ENCODE peak calls at places on chromosomes 1 and 21, in nine cellular contexts. A is HepG2; U is fibroblast of lung; Y is heart left ventricle; E is hepatocyte; L is CD8-positive, alpha-beta memory T cell; O is upper lobe of right lung; T is CD4-positive, CD25-positive, alpha-beta regulatory T cell; J is effector memory CD4-positive, alpha-beta T cell. B is an unnamed sample. For H3K9me3, the result is how much of the 10 kb centered on the place peaks cover.

GRCh38 chr21:45253180-45253579 is 34.5 kb downstream of the POFUT2 start:
- DNase-seq in J (no peak), T (no peak), L (no peak), U (no peak), E (no peak), O (no peak), Y (no peak), A (no peak), B (no peak)

GRCh38 chr1:113811353-113811887 is 856 bp downstream of the RSBN1 start:
- DNase-seq in E (peak), Y (peak), U (peak), O (no peak), J (no peak), T (peak), L (peak), A (peak), B (peak)

GRCh38 chr1:109243860-109244552 is 5.3 kb upstream of the CELSR2 start:
- DNase-seq in J (no peak), T (no peak), A (no peak), Y (no peak), O (peak), U (no peak), E (no peak), L (no peak), B (no peak)

GRCh38 chr1:200336111-200336845 is 73.6 kb downstream of the ZNF281 start:
- DNase-seq in T (no peak), O (no peak), J (no peak), A (peak), Y (no peak), E (no peak), U (no peak), L (no peak), B (no peak)

GRCh38 chr1:75724472-75725022 is at the start of gene ACADM:
- DNase-seq in O (peak), E (peak), A (peak), Y (peak), U (peak), L (peak), T (peak), J (peak), B (peak)

GRCh38 chr1:169196566-169196965 is 90.1 kb downstream of the ATP1B1 start:
- DNase-seq in A (no peak), T (no peak), L (no peak), U (no peak), Y (no peak), O (no peak), E (no peak), J (no peak), B (no peak)

GRCh38 chr1:59477867-59478266 is 181.0 kb downstream of the FGGY start:
- DNase-seq in L (no peak), T (no peak), O (no peak), U (no peak), E (no peak), A (no peak), J (no peak), Y (no peak), B (no peak)

GRCh38 chr1:12276225-12276624 is 46.4 kb downstream of the VPS13D start:
- DNase-seq in L (no peak), Y (peak), E (peak), O (no peak), U (peak), J (peak), A (peak), T (peak), B (no peak)

GRCh38 chr1:175332515-175332914 is 139.9 kb upstream of the KIAA0040 start:
- DNase-seq in O (no peak), Y (no peak), J (no peak), E (no peak), U (no peak), A (no peak), L (no peak), T (no peak), B (no peak)

GRCh38 chr1:228146761-228147693 is 2.7 kb upstream of the GJC2 start:
- DNase-seq in J (no peak), T (no peak), A (no peak), U (no peak), O (no peak), E (no peak), Y (no peak), L (no peak), B (no peak)

GRCh38 chr1:150559627-150560010 is 10.4 kb downstream of the ADAMTSL4 start:
- DNase-seq in T (no peak), J (no peak), E (no peak), O (no peak), L (no peak), Y (no peak), U (no peak), A (no peak), B (no peak)

GRCh38 chr1:1752190-1752589 is 26.1 kb downstream of the NADK start:
- DNase-seq in Y (no peak), E (no peak), T (no peak), L (no peak), A (no peak), U (no peak), J (no peak), O (no peak), B (no peak)

GRCh38 chr1:18764362-18764761 is 95.1 kb downstream of the TAS1R2 start:
- DNase-seq in A (no peak), T (no peak), U (no peak), O (no peak), L (no peak), E (no peak), Y (no peak), J (no peak), B (no peak)

GRCh38 chr1:63343922-63344321 is 21.6 kb downstream of the FOXD3 start:
- DNase-seq in T (no peak), J (no peak), E (no peak), U (no peak), O (no peak), L (no peak), A (no peak), Y (no peak), B (no peak)

GRCh38 chr1:18486195-18486594 is 5.5 kb downstream of the KLHDC7A start:
- DNase-seq in A (peak), Y (no peak), O (no peak), E (no peak), U (no peak), T (no peak), J (no peak), L (no peak), B (no peak)

GRCh38 chr1:162987866-162988265 is 81.3 kb upstream of the RGS4 start:
- DNase-seq in U (no peak), T (no peak), O (no peak), Y (no peak), E (no peak), A (no peak), L (no peak), J (no peak), B (no peak)

GRCh38 chr1:244347942-244348341 is 103.8 kb downstream of the ADSS2 start:
- DNase-seq in T (no peak), E (peak), Y (no peak), A (no peak), O (no peak), U (no peak), L (no peak), J (no peak), B (no peak)

GRCh38 chr1:206757524-206758266 is 12.9 kb upstream of the IL19 start:
- DNase-seq in A (no peak), E (no peak), O (no peak), T (peak), J (no peak), L (no peak), Y (no peak), U (no peak), B (peak)

GRCh38 chr1:175510914-175511313 is 232.5 kb downstream of the TNR start:
- DNase-seq in T (no peak), E (no peak), U (no peak), J (no peak), L (no peak), A (no peak), O (no peak), Y (no peak), B (no peak)

GRCh38 chr21:37757631-37758376 is 158.5 kb downstream of the KCNJ6 start:
- DNase-seq in Y (no peak), J (no peak), L (no peak), E (no peak), A (no peak), O (no peak), U (no peak), T (no peak), B (no peak)

GRCh38 chr1:5865774-5866173 is 126.5 kb downstream of the NPHP4 start:
- DNase-seq in U (no peak), Y (no peak), J (no peak), T (no peak), E (no peak), L (no peak), O (no peak), A (no peak), B (no peak)

GRCh38 chr1:222815367-222815765 is 527 bp downstream of the DISP1 start:
- DNase-seq in O (no peak), L (peak), Y (no peak), T (no peak), A (no peak), E (peak), J (peak), U (no peak), B (no peak)

GRCh38 chr21:45591619-45592207 is 49.5 kb upstream of the SLC19A1 start:
- DNase-seq in L (peak), Y (no peak), O (peak), U (no peak), E (no peak), A (no peak), T (no peak), J (no peak), B (no peak)

GRCh38 chr1:29503441-29503840 is 267.1 kb downstream of the PTPRU start:
- DNase-seq in L (peak), U (no peak), Y (no peak), A (no peak), T (no peak), E (no peak), O (no peak), J (no peak), B (no peak)

GRCh38 chr1:41240806-41241747 is 1.0 kb downstream of the SCMH1 start:
- DNase-seq in U (peak), L (peak), E (peak), Y (peak), A (peak), O (peak), J (peak), T (peak), B (peak)

GRCh38 chr21:34530264-34530663 is 18.3 kb upstream of the KCNE1 start:
- DNase-seq in L (no peak), J (no peak), O (no peak), T (no peak), U (peak), A (no peak), E (no peak), Y (no peak), B (no peak)

GRCh38 chr1:55882931-55883330 is 667.8 kb upstream of the USP24 start:
- DNase-seq in J (no peak), T (no peak), U (peak), L (no peak), O (no peak), A (no peak), E (no peak), Y (no peak), B (no peak)

GRCh38 chr1:79982218-79982617 is 975.7 kb upstream of the ADGRL4 start:
- DNase-seq in A (no peak), O (peak), E (peak), Y (peak), L (no peak), T (no peak), U (peak), J (no peak), B (no peak)

GRCh38 chr1:10899490-10900264 is 103.2 kb upstream of the CASZ1 start:
- DNase-seq in O (no peak), J (no peak), E (peak), T (no peak), A (no peak), U (no peak), L (no peak), Y (no peak), B (no peak)

DNA sequence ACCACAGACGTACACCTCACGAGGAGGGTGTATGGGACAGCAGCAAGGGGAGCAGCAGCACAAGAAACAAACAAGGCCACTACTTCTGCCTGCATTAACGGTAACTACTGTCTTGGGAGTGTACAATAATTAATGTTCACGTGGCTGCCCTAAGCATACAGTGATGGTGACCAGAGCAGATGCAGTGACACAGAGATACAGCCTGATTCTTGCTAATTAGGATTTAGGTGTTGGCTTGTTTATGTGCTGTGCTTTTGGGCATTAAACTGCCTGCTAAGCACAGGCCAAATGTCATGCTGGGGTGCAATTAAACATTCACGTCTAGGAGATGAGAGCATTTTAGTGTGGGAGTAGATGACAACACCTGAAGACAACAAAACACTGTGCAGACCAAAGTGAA is 7.2 kb downstream of the ZNF669 start:
- DNase-seq in L (no peak), O (no peak), T (no peak), U (no peak), J (no peak), Y (no peak), A (no peak), E (no peak), B (no peak)
- H3K9me3 ChIP-seq in L (under half), O (under half), T (half or more), U (under half), J (under half), Y (under half), A (under half), E (under half), B (under half)

DNA sequence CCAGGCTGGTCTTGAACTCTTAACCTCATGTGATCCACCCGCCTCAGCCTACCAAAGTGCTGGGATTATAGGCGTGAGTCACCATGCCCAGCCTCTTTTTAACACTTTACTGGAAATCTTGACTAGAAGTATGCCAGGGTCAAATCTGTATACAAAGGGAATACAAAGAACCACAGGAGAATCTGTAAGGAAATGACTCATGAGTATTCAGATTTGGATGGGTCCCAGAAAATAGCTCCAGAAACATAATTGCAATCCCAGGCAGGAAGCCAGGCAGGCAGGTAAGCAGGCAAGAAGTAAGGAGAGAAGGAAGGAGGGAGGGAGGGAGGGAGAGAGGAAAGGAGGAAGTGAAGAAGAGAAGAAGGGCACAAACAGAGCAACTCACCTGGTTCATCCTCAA is 22.8 kb upstream of the TIAM1 start:
- DNase-seq in O (no peak), E (no peak), U (peak), J (no peak), L (no peak), A (no peak), Y (no peak), T (no peak), B (no peak)
- H3K27ac ChIP-seq in O (no peak), E (no peak), U (no peak), J (no peak), L (no peak), A (no peak), Y (no peak), T (no peak), B (no peak)

DNA sequence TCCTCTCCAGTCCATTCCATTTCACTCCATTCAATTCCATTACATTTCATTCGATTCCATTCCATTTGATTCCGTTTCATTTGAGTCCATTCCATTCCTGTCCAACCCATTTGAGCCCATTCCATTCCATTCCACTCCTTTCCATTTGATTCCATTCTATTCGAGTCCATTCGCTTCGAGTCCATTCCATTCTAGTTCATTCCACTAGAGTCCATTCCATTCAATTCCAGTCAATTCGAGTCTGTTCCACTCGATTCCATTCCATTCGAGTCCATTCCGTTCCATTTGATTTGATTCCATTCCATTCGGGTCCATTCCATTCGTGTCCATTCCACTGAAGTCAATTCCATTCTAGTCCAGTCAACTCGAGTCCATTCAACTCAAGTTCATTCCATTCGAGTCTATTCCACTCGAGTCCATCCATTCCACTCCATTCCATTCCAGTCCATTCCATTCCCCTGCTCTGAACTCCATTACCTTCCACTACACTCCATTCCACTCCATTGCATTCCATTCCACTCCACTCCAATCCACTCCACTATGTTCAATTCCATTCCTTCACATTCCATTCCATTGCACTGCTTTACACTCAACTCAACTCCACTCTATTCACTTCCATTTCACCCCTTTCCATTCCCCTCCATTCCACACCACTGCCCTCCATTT is 2569.4 kb upstream of the TPTE start:
- DNase-seq in Y (no peak), L (no peak), T (no peak), A (no peak), J (no peak), E (no peak), U (no peak), O (no peak), B (no peak)
- H3K9me3 ChIP-seq in Y (under half), L (half or more), T (half or more), A (under half), J (half or more), E (half or more), U (under half), O (half or more), B (half or more)

GRCh38 chr1:171769754-171770153 is 11.7 kb upstream of the METTL13 start:
- DNase-seq in Y (no peak), E (no peak), L (no peak), O (no peak), J (no peak), T (no peak), A (no peak), U (no peak), B (no peak)

GRCh38 chr1:171758011-171758410 is 16.1 kb upstream of the VAMP4 start:
- DNase-seq in T (no peak), Y (no peak), U (no peak), A (no peak), L (no peak), O (no peak), J (no peak), E (no peak), B (no peak)

GRCh38 chr1:171762143-171762563 is 19.3 kb upstream of the METTL13 start:
- DNase-seq in A (no peak), Y (no peak), E (no peak), J (no peak), T (no peak), L (no peak), U (no peak), O (no peak), B (no peak)

GRCh38 chr1:171769171-171769570 is 12.3 kb upstream of the METTL13 start:
- DNase-seq in L (no peak), A (no peak), J (no peak), T (no peak), U (no peak), E (no peak), Y (no peak), O (no peak), B (no peak)

DNA sequence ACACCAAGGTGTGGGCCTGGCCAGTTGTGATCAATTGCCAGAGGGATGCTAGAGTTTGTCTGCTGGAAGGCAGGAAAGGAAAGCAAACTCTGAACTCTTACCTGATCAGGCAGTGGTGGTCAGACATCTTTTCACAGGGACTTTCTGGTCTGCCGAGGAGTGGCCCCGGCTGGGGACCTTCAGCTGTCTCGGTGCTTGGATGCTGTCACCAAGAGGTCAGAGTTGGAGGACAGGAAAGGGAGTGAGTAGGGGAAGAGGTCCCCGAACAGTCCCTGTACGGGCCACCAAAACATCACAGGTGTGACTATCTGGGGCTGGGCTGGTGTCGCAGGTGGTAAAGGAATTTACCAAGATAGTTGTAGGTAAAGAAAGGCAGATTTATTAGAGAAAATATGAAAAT is 17.7 kb upstream of the METTL13 start:
- DNase-seq in O (no peak), E (no peak), J (no peak), A (no peak), T (no peak), L (no peak), Y (no peak), U (no peak), B (no peak)
- H3K27ac ChIP-seq in O (no peak), E (no peak), J (no peak), A (no peak), T (no peak), L (no peak), Y (no peak), U (no peak), B (no peak)

DNA sequence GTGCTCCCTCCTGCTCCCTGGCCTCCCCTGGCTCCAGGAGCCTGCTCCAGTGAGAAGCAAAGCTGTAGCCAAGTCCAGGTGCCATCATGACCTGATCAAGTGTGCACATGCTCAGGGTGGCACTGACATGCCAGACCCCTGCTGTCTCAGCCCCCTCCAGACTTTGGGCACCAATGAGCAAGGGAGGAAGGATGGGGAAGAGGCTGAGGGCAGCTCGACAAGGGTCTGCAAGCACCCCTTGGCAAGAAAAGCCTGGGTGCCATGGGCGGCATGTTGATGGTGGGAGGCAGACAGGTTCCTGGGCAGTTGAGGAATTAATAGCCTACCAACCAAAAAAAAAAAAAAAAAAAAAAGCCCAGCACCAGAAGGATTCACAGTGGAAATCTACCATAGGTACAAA is 942.6 kb upstream of the PRMT6 start:
- DNase-seq in O (no peak), L (no peak), A (no peak), Y (no peak), J (no peak), U (no peak), T (no peak), E (no peak), B (no peak)
- H3K9me3 ChIP-seq in O (under half), L (under half), A (under half), Y (under half), J (under half), U (under half), T (under half), E (under half), B (under half)

GRCh38 chr1:147542549-147542857 is 1.2 kb downstream of the BCL9 start:
- DNase-seq in U (peak), Y (no peak), T (peak), L (no peak), E (no peak), J (no peak), O (no peak), A (no peak), B (no peak)
- H3K27ac ChIP-seq in U (no peak), Y (peak), T (peak), L (no peak), E (peak), J (peak), O (peak), A (no peak), B (peak)

GRCh38 chr1:152328801-152329391 is 3.9 kb upstream of the FLG start:
- DNase-seq in E (no peak), O (no peak), L (no peak), Y (no peak), J (no peak), A (no peak), U (no peak), T (no peak), B (no peak)

GRCh38 chr1:152325111-152325510 is at the start of gene FLG:
- DNase-seq in O (no peak), T (no peak), A (no peak), U (no peak), L (no peak), E (no peak), J (no peak), Y (no peak), B (no peak)
- H3K9me3 ChIP-seq in O (under half), T (under half), A (under half), U (under half), L (under half), E (under half), J (under half), Y (under half), B (under half)